ENCODE peak calls at places on chromosomes 5 and 9, in eight cellular contexts. Y is astrocyte of the spinal cord; Z is KBM-7; W is RCC 7860; J is kidney tubule cell; U is right cardiac atrium; G is cardiac fibroblast; X is effector memory CD4-positive, alpha-beta T cell. R is an unnamed sample.

GRCh38 chr9:124595743-124596142 is 88.5 kb upstream of the NR5A1 start:
- DNase-seq in G (no peak), Z (no peak), Y (no peak), W (no peak), X (no peak), U (no peak), J (peak), R (no peak)

GRCh38 chr9:109652971-109653370 is 127.0 kb upstream of the PALM2AKAP2 start:
- DNase-seq in J (peak), U (no peak), W (no peak), Y (peak), Z (no peak), X (no peak), G (peak), R (peak)

GRCh38 chr5:66012271-66012670 is 85.9 kb downstream of the ERBIN start:
- DNase-seq in Y (no peak), W (no peak), Z (no peak), U (no peak), G (no peak), X (no peak), J (no peak), R (no peak)

GRCh38 chr5:144189800-144190429 is 19.2 kb downstream of the KCTD16 start:
- DNase-seq in W (peak), U (no peak), X (peak), Z (peak), J (peak), G (peak), Y (peak), R (peak)

GRCh38 chr9:75170898-75171360 is 82.6 kb downstream of the OSTF1 start:
- DNase-seq in G (peak), J (peak), Y (peak), U (no peak), X (no peak), Z (no peak), W (no peak), R (peak)

GRCh38 chr5:173736923-173737412 is 120.5 kb upstream of the BOD1 start:
- DNase-seq in J (peak), U (no peak), G (no peak), X (no peak), Y (no peak), W (peak), Z (peak), R (no peak)

GRCh38 chr5:78405820-78406750 is 45.7 kb downstream of the SCAMP1 start:
- DNase-seq in X (no peak), J (peak), Y (peak), G (peak), Z (no peak), W (peak), U (no peak), R (peak)

GRCh38 chr9:129172816-129173215 is 5.2 kb downstream of the IER5L start:
- DNase-seq in U (no peak), Y (peak), X (no peak), G (no peak), J (no peak), Z (no peak), W (no peak), R (no peak)

GRCh38 chr9:94623253-94623652 is 16.1 kb downstream of the FBP1 start:
- DNase-seq in Y (no peak), G (peak), J (no peak), Z (peak), X (no peak), W (peak), U (no peak), R (no peak)

GRCh38 chr5:35198096-35198495 is 32.2 kb downstream of the PRLR start:
- DNase-seq in J (peak), W (peak), X (no peak), Z (no peak), G (peak), U (peak), Y (peak), R (no peak)

GRCh38 chr9:123033352-123033751 is at the start of gene GPR21:
- DNase-seq in X (no peak), U (no peak), Z (no peak), Y (no peak), J (no peak), W (no peak), G (no peak), R (no peak)

GRCh38 chr5:116528519-116529234 is 45.9 kb downstream of the SEMA6A start:
- DNase-seq in U (no peak), Y (no peak), Z (no peak), X (no peak), W (no peak), J (no peak), G (no peak), R (no peak)

GRCh38 chr5:160007610-160008009 is 1.3 kb upstream of the TTC1 start:
- DNase-seq in X (no peak), J (no peak), Z (no peak), U (no peak), Y (no peak), W (no peak), G (no peak), R (no peak)

GRCh38 chr5:79535477-79536192 is 21.7 kb upstream of the HOMER1 start:
- DNase-seq in X (no peak), W (no peak), U (no peak), G (peak), J (no peak), Y (no peak), Z (peak), R (no peak)

GRCh38 chr5:111580956-111581355 is 68.6 kb upstream of the STARD4 start:
- DNase-seq in Z (no peak), X (no peak), U (no peak), W (no peak), J (peak), Y (no peak), G (peak), R (no peak)

GRCh38 chr5:84362061-84362720 is 22.5 kb downstream of the EDIL3 start:
- DNase-seq in Y (peak), J (no peak), Z (no peak), U (no peak), G (peak), W (no peak), X (no peak), R (peak)

GRCh38 chr5:129988453-129988852 is 84.2 kb downstream of the CHSY3 start:
- DNase-seq in Z (no peak), X (no peak), J (no peak), Y (no peak), U (no peak), W (no peak), G (no peak), R (no peak)

GRCh38 chr9:127214421-127215265 is 49.9 kb upstream of the GARNL3 start:
- DNase-seq in Z (peak), G (peak), W (peak), Y (peak), J (peak), X (no peak), U (peak), R (peak)

GRCh38 chr5:142078251-142078650 is 30.3 kb upstream of the NDFIP1 start:
- DNase-seq in J (no peak), G (no peak), Y (no peak), W (no peak), U (no peak), Z (no peak), X (no peak), R (no peak)

GRCh38 chr5:10828241-10828640 is 67.2 kb upstream of the DAP start:
- DNase-seq in Y (peak), J (peak), G (peak), U (no peak), W (no peak), Z (no peak), X (no peak), R (no peak)

R was measured in mammary epithelial cell.